ENCODE peak calls at places on chromosome 16, in nine cellular contexts. J, H, Y, X, K, T, G, I and P are unnamed samples.

GRCh38 chr16:85191341-85191965 is 79.2 kb upstream of the CIBAR2 start:
- DNase-seq in K (no peak), X (no peak), J (no peak), H (no peak), Y (no peak), G (no peak), I (no peak), T (peak), P (no peak)

GRCh38 chr16:86490859-86491642 is 19.3 kb upstream of the FOXF1 start:
- DNase-seq in G (no peak), K (no peak), T (no peak), X (no peak), J (no peak), H (no peak), Y (no peak), I (no peak), P (no peak)

GRCh38 chr16:67936124-67936875 is at the start of gene PSMB10:
- DNase-seq in Y (no peak), H (peak), I (peak), J (peak), X (peak), T (peak), G (peak), K (no peak), P (no peak)

GRCh38 chr16:59330030-59330670 is 596.0 kb upstream of the GOT2 start:
- DNase-seq in G (no peak), H (no peak), T (no peak), J (no peak), I (no peak), X (no peak), K (no peak), Y (no peak), P (no peak)

GRCh38 chr16:86882586-86883280 is 304.4 kb downstream of the FOXL1 start:
- DNase-seq in G (peak), H (peak), K (no peak), Y (no peak), I (no peak), J (peak), T (no peak), X (no peak), P (no peak)

GRCh38 chr16:81646561-81646960 is 132.5 kb upstream of the PLCG2 start:
- DNase-seq in H (no peak), Y (no peak), K (no peak), J (no peak), G (no peak), I (no peak), X (no peak), T (no peak), P (no peak)

GRCh38 chr16:30010817-30011504 is at the start of gene DOC2A:
- DNase-seq in G (no peak), X (no peak), H (no peak), J (peak), I (peak), K (peak), T (no peak), Y (no peak), P (no peak)

GRCh38 chr16:8627456-8627855 is 6.0 kb downstream of the METTL22 start:
- DNase-seq in I (no peak), K (no peak), G (no peak), X (no peak), J (no peak), H (no peak), T (no peak), Y (no peak), P (no peak)

GRCh38 chr16:1991135-1991551 is 1.4 kb downstream of the SYNGR3 start:
- DNase-seq in T (no peak), Y (no peak), X (no peak), H (no peak), J (peak), G (no peak), K (no peak), I (no peak), P (no peak)

GRCh38 chr16:81266680-81267095 is 28.2 kb downstream of the BCO1 start:
- DNase-seq in I (peak), X (no peak), K (no peak), J (no peak), T (no peak), G (no peak), Y (no peak), H (no peak), P (no peak)

GRCh38 chr16:58490100-58490499 is 9.8 kb upstream of the NDRG4 start:
- DNase-seq in T (no peak), I (peak), X (no peak), H (no peak), K (no peak), Y (no peak), J (peak), G (no peak), P (no peak)

GRCh38 chr16:8998114-8998513 is 34.4 kb upstream of the USP7 start:
- DNase-seq in I (peak), J (no peak), X (no peak), T (no peak), K (no peak), G (peak), H (peak), Y (no peak), P (no peak)

GRCh38 chr16:12255473-12255872 is 278.9 kb downstream of the SNX29 start:
- DNase-seq in T (no peak), X (no peak), Y (no peak), K (no peak), I (no peak), G (no peak), J (no peak), H (peak), P (no peak)

GRCh38 chr16:50747206-50747956 is 5.5 kb downstream of the CYLD start:
- DNase-seq in G (no peak), X (no peak), K (no peak), H (peak), J (no peak), T (no peak), I (no peak), Y (no peak), P (no peak)
- TF ChIP-seq CTCF in G (peak), X (no peak), K (peak), H (no peak), J (peak), T (peak), I (no peak), Y (peak), P (peak)

GRCh38 chr16:4271176-4272113 is 1.4 kb downstream of the TFAP4 start:
- DNase-seq in T (peak), X (peak), Y (peak), I (peak), K (peak), J (peak), G (peak), H (peak), P (peak)
- TF ChIP-seq CTCF in T (no peak), X (peak), Y (no peak), I (no peak), K (no peak), J (no peak), G (no peak), H (no peak), P (peak)

DNA sequence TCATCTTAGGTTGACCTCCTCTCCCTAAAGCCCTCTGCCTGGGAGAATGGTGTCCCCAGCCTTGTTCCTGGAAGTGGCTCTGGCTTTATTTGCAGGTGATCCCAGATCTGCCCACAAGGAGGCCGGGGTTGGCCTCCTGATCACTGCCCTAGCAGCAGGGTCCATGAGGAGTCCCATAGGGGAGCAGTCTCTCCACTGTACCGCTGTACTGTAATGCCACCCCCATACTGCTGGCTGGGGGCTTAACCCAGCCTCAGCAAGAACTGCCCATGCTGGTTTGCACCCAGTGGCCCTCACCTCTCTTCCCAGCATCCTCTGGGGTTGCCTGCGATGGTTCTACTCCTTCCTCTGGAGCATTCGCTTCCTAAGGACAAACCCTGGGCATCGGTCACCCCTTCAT is 39.1 kb downstream of the PSME3IP1 start:
- DNase-seq in G (no peak), T (no peak), I (no peak), K (no peak), X (peak), Y (no peak), H (no peak), J (peak), P (no peak)
- TF ChIP-seq CTCF in G (peak), T (no peak), I (no peak), K (peak), X (no peak), Y (no peak), H (peak), J (no peak), P (peak)

DNA sequence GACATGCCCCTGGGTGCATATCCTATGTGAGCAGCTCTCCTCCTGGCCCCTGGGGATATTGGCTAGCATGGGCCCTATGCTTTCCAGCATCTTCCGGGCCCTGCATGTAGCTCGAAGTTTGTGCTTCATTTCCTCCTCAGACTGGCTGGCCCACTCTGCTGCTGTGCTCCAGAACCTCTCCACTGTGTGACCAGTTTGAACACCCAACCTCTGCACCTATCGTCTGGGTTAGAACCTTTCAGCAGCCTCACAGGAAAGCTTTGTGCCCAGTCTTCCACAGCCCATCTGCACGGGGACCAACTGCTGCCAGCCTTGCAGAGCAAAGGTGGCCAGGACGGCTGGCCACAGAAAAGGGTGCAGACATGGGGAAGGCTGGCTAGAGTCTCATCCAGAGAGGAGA is 10.2 kb upstream of the CLEC18B start:
- DNase-seq in T (no peak), K (no peak), Y (no peak), H (no peak), G (no peak), X (no peak), J (no peak), I (no peak), P (no peak)
- TF ChIP-seq CTCF in T (no peak), K (no peak), Y (no peak), H (no peak), G (no peak), X (no peak), J (no peak), I (no peak), P (no peak)

GRCh38 chr16:56197227-56197992 is 6.1 kb downstream of the GNAO1 start:
- DNase-seq in T (no peak), K (no peak), I (no peak), G (no peak), Y (no peak), X (no peak), J (no peak), H (no peak), P (no peak)
- TF ChIP-seq CTCF in T (no peak), K (no peak), I (no peak), G (no peak), Y (no peak), X (no peak), J (no peak), H (no peak), P (no peak)

GRCh38 chr16:75304521-75305363 is 53.3 kb upstream of the BCAR1 start:
- DNase-seq in K (no peak), I (peak), X (peak), G (peak), J (peak), H (peak), T (no peak), Y (peak), P (no peak)
- TF ChIP-seq CTCF in K (no peak), I (no peak), X (no peak), G (no peak), J (no peak), H (no peak), T (no peak), Y (peak), P (no peak)